ENCODE peak calls at places on chromosome 2, in five cellular contexts. One of them, this sample, is unnamed.
A peak's percentile ranks its signal among the peaks of the same experiment; 100 is the strongest.

GRCh38 chr2:44528595-44528994 is 166.8 kb downstream of the CAMKMT start:
- DNase-seq in HCT116: no peak
- DNase-seq in spleen: no peak
- DNase-seq in sigmoid colon: no peak
- DNase-seq in transverse colon: no peak
- DNase-seq in this sample: no peak

GRCh38 chr2:179588486-179589145 is 272.8 kb downstream of the ZNF385B start:
- DNase-seq in HCT116: no peak
- DNase-seq in spleen: no peak
- DNase-seq in sigmoid colon: no peak
- DNase-seq in transverse colon: no peak
- DNase-seq in this sample: no peak

GRCh38 chr2:185825557-185825956 is 87.0 kb downstream of the FSIP2 start:
- DNase-seq in HCT116: no peak
- DNase-seq in spleen: no peak
- DNase-seq in sigmoid colon: no peak
- DNase-seq in transverse colon: no peak
- DNase-seq in this sample: no peak

GRCh38 chr2:132038179-132038882 is 123.4 kb downstream of the ANKRD30BL start:
- DNase-seq in HCT116: no peak
- DNase-seq in spleen: no peak
- DNase-seq in sigmoid colon: no peak
- DNase-seq in transverse colon: no peak
- DNase-seq in this sample: no peak

GRCh38 chr2:118913805-118914645 is 28.0 kb upstream of the MARCO start:
- DNase-seq in HCT116: peak; percentile 27
- DNase-seq in spleen: no peak
- DNase-seq in sigmoid colon: no peak
- DNase-seq in transverse colon: no peak
- DNase-seq in this sample: no peak

GRCh38 chr2:66443977-66444855 is 9.3 kb downstream of the MEIS1 start:
- DNase-seq in HCT116: no peak
- DNase-seq in spleen: no peak
- DNase-seq in sigmoid colon: peak; percentile 68
- DNase-seq in transverse colon: no peak
- DNase-seq in this sample: no peak

GRCh38 chr2:45649457-45649854 is 2.0 kb upstream of the PRKCE start:
- DNase-seq in HCT116: no peak
- DNase-seq in spleen: no peak
- DNase-seq in sigmoid colon: no peak
- DNase-seq in transverse colon: no peak
- DNase-seq in this sample: no peak

GRCh38 chr2:239896075-239896474 is 129.1 kb downstream of the NDUFA10 start:
- DNase-seq in HCT116: no peak
- DNase-seq in spleen: peak; percentile 41
- DNase-seq in sigmoid colon: no peak
- DNase-seq in transverse colon: no peak
- DNase-seq in this sample: no peak

GRCh38 chr2:103172821-103173220 is 411.0 kb downstream of the TMEM182 start:
- DNase-seq in HCT116: no peak
- DNase-seq in spleen: no peak
- DNase-seq in sigmoid colon: no peak
- DNase-seq in transverse colon: no peak
- DNase-seq in this sample: no peak

GRCh38 chr2:236857781-236858180 is 227.9 kb upstream of the COPS8 start:
- DNase-seq in HCT116: no peak
- DNase-seq in spleen: no peak
- DNase-seq in sigmoid colon: peak; percentile 46
- DNase-seq in transverse colon: no peak
- DNase-seq in this sample: no peak

GRCh38 chr2:113124181-113124961 is 3.0 kb upstream of the IL1RN start:
- DNase-seq in HCT116: no peak
- DNase-seq in spleen: no peak
- DNase-seq in sigmoid colon: no peak
- DNase-seq in transverse colon: no peak
- DNase-seq in this sample: peak; percentile 30

GRCh38 chr2:232042911-232043564 is 81.5 kb downstream of the DIS3L2 start:
- DNase-seq in HCT116: no peak
- DNase-seq in spleen: no peak
- DNase-seq in sigmoid colon: no peak
- DNase-seq in transverse colon: no peak
- DNase-seq in this sample: no peak

GRCh38 chr2:55490554-55490953 is 29.0 kb upstream of the CFAP36 start:
- DNase-seq in HCT116: no peak
- DNase-seq in spleen: no peak
- DNase-seq in sigmoid colon: no peak
- DNase-seq in transverse colon: peak; percentile 11
- DNase-seq in this sample: peak; percentile 51

GRCh38 chr2:237421542-237422047 is 7.6 kb upstream of the COL6A3 start:
- DNase-seq in HCT116: peak; percentile 73
- DNase-seq in spleen: peak; percentile 83
- DNase-seq in sigmoid colon: peak; percentile 94
- DNase-seq in transverse colon: peak; percentile 81
- DNase-seq in this sample: peak; percentile 64

GRCh38 chr2:163401481-163401880 is 334.3 kb downstream of the FIGN start:
- DNase-seq in HCT116: no peak
- DNase-seq in spleen: no peak
- DNase-seq in sigmoid colon: no peak
- DNase-seq in transverse colon: no peak
- DNase-seq in this sample: peak; percentile 11

GRCh38 chr2:219642465-219643083 is 15.1 kb downstream of the SLC4A3 start:
- DNase-seq in HCT116: peak; percentile 88
- DNase-seq in spleen: peak; percentile 98
- DNase-seq in sigmoid colon: peak; percentile 99
- DNase-seq in transverse colon: peak; percentile 94
- DNase-seq in this sample: peak; percentile 95
- TF ChIP-seq POLR2A in HCT116: no peak
- TF ChIP-seq POLR2A in spleen: no peak
- TF ChIP-seq POLR2A in sigmoid colon: no peak
- TF ChIP-seq POLR2A in transverse colon: no peak
- TF ChIP-seq POLR2A in this sample: no peak

GRCh38 chr2:207334631-207335371 is 169.1 kb upstream of the KLF7 start:
- DNase-seq in HCT116: peak; percentile 62
- DNase-seq in spleen: no peak
- DNase-seq in sigmoid colon: peak; percentile 88
- DNase-seq in transverse colon: peak; percentile 47
- DNase-seq in this sample: no peak
- TF ChIP-seq POLR2A in HCT116: no peak
- TF ChIP-seq POLR2A in spleen: no peak
- TF ChIP-seq POLR2A in sigmoid colon: no peak
- TF ChIP-seq POLR2A in transverse colon: no peak
- TF ChIP-seq POLR2A in this sample: no peak

GRCh38 chr2:159091981-159092380 is 123.5 kb downstream of the TANC1 start:
- DNase-seq in HCT116: no peak
- DNase-seq in spleen: no peak
- DNase-seq in sigmoid colon: no peak
- DNase-seq in transverse colon: peak; percentile 45
- DNase-seq in this sample: no peak

GRCh38 chr2:159090514-159091201 is 122.2 kb downstream of the TANC1 start:
- DNase-seq in HCT116: no peak
- DNase-seq in spleen: no peak
- DNase-seq in sigmoid colon: no peak
- DNase-seq in transverse colon: no peak
- DNase-seq in this sample: no peak

GRCh38 chr2:159093496-159093895 is 125.1 kb downstream of the TANC1 start:
- DNase-seq in HCT116: no peak
- DNase-seq in spleen: no peak
- DNase-seq in sigmoid colon: no peak
- DNase-seq in transverse colon: peak; percentile 29
- DNase-seq in this sample: no peak

GRCh38 chr2:159089543-159089942 is 121.1 kb downstream of the TANC1 start:
- DNase-seq in HCT116: no peak
- DNase-seq in spleen: no peak
- DNase-seq in sigmoid colon: no peak
- DNase-seq in transverse colon: no peak
- DNase-seq in this sample: no peak

GRCh38 chr2:159091381-159091780 is 122.9 kb downstream of the TANC1 start:
- DNase-seq in HCT116: no peak
- DNase-seq in spleen: no peak
- DNase-seq in sigmoid colon: no peak
- DNase-seq in transverse colon: no peak
- DNase-seq in this sample: no peak
- TF ChIP-seq POLR2A in HCT116: no peak
- TF ChIP-seq POLR2A in spleen: peak; percentile 2
- TF ChIP-seq POLR2A in sigmoid colon: no peak
- TF ChIP-seq POLR2A in transverse colon: no peak
- TF ChIP-seq POLR2A in this sample: no peak

GRCh38 chr2:127176371-127177311 is 43.5 kb downstream of the CYP27C1 start:
- DNase-seq in HCT116: no peak
- DNase-seq in spleen: peak; percentile 69
- DNase-seq in sigmoid colon: peak; percentile 89
- DNase-seq in transverse colon: peak; percentile 23
- DNase-seq in this sample: no peak
- TF ChIP-seq POLR2A in HCT116: no peak
- TF ChIP-seq POLR2A in spleen: no peak
- TF ChIP-seq POLR2A in sigmoid colon: no peak
- TF ChIP-seq POLR2A in transverse colon: no peak
- TF ChIP-seq POLR2A in this sample: no peak

GRCh38 chr2:30073523-30073922 is 73.3 kb upstream of the YPEL5 start:
- DNase-seq in HCT116: no peak
- DNase-seq in spleen: no peak
- DNase-seq in sigmoid colon: no peak
- DNase-seq in transverse colon: no peak
- DNase-seq in this sample: no peak

GRCh38 chr2:30068067-30068466 is 78.7 kb upstream of the YPEL5 start:
- DNase-seq in HCT116: no peak
- DNase-seq in spleen: no peak
- DNase-seq in sigmoid colon: no peak
- DNase-seq in transverse colon: peak; percentile 9
- DNase-seq in this sample: no peak

GRCh38 chr2:30078521-30078920 is 68.3 kb upstream of the YPEL5 start:
- DNase-seq in HCT116: no peak
- DNase-seq in spleen: no peak
- DNase-seq in sigmoid colon: no peak
- DNase-seq in transverse colon: no peak
- DNase-seq in this sample: no peak

GRCh38 chr2:30072250-30072842 is 74.5 kb upstream of the YPEL5 start:
- DNase-seq in HCT116: peak; percentile 57
- DNase-seq in spleen: no peak
- DNase-seq in sigmoid colon: peak; percentile 72
- DNase-seq in transverse colon: peak; percentile 63
- DNase-seq in this sample: peak; percentile 80

DNA sequence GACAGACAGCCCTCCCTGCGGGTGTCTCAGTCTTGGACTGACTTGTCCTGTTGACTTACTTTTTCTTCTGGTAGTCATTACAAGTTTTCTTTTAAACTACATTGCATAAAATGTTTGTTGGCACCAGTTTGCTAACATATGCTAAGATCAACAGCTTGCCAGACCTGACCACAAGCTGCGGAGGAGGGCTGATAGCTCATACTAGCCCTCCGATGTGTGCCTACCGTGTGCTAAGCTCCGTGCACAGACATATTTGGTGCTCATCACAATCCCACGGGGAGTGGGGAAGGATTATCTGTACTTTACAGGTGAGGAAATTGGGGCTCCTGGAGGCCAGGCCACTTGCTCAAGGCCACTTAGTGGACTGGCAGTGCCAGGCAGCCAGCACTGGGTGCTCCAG is 72.8 kb upstream of the YPEL5 start:
- DNase-seq in HCT116: no peak
- DNase-seq in spleen: no peak
- DNase-seq in sigmoid colon: no peak
- DNase-seq in transverse colon: no peak
- DNase-seq in this sample: no peak
- TF ChIP-seq POLR2A in HCT116: no peak
- TF ChIP-seq POLR2A in spleen: no peak
- TF ChIP-seq POLR2A in sigmoid colon: no peak
- TF ChIP-seq POLR2A in transverse colon: no peak
- TF ChIP-seq POLR2A in this sample: no peak